ENCODE peak calls at places on chromosome 11, in nine cellular contexts. L is colonic mucosa; K is SJSA1; E is pancreas; J is bronchial epithelial cell; I is CD4-positive, alpha-beta T cell; Y is mesendoderm; A is uterus; F is IMR-90. O is an unnamed sample. For H3K27me3, the result is how much of the 10 kb centered on the place peaks cover.

GRCh38 chr11:44780940-44781631 is 54.3 kb downstream of the TSPAN18 start:
- DNase-seq in L (no peak), I (no peak), E (no peak), Y (peak), J (no peak), F (peak), A (peak), K (no peak), O (peak)

GRCh38 chr11:57001674-57002401 is 13.1 kb downstream of the OR5AK2 start:
- DNase-seq in K (no peak), L (no peak), J (no peak), Y (peak), F (peak), I (no peak), A (no peak), E (no peak), O (no peak)

GRCh38 chr11:57800444-57801184 is 39.0 kb downstream of the CTNND1 start:
- DNase-seq in K (no peak), E (no peak), Y (peak), J (peak), I (no peak), L (peak), F (peak), A (no peak), O (peak)

GRCh38 chr11:1151366-1152315 is 6.1 kb upstream of the MUC5AC start:
- DNase-seq in J (no peak), L (peak), E (peak), I (no peak), Y (no peak), K (peak), F (no peak), A (no peak), O (peak)

GRCh38 chr11:74749127-74749964 is 697 bp downstream of the RNF169 start:
- DNase-seq in J (peak), K (no peak), L (peak), E (peak), F (peak), A (no peak), Y (peak), I (peak), O (peak)

GRCh38 chr11:122721964-122722266 is 66.4 kb downstream of the UBASH3B start:
- DNase-seq in L (no peak), I (peak), K (no peak), A (no peak), F (peak), Y (no peak), E (no peak), J (peak), O (peak)

GRCh38 chr11:69052343-69053168 is 3.8 kb downstream of the TPCN2 start:
- DNase-seq in F (no peak), A (no peak), E (no peak), J (no peak), I (no peak), K (no peak), L (no peak), Y (no peak), O (no peak)

GRCh38 chr11:68890490-68891231 is 13.0 kb downstream of the MRPL21 start:
- DNase-seq in A (peak), K (peak), J (no peak), I (no peak), F (peak), L (peak), E (no peak), Y (no peak), O (no peak)

GRCh38 chr11:89491141-89491690 is at the start of gene NOX4:
- DNase-seq in J (no peak), E (peak), A (peak), K (peak), L (no peak), I (no peak), F (peak), Y (peak), O (no peak)

GRCh38 chr11:121467965-121468364 is 15.2 kb upstream of the SORL1-AS1 start:
- DNase-seq in K (no peak), E (no peak), J (peak), A (peak), L (no peak), Y (no peak), I (peak), F (no peak), O (no peak)

GRCh38 chr11:67369801-67370284 is 3.6 kb downstream of the CLCF1 start:
- DNase-seq in A (peak), E (no peak), I (no peak), K (no peak), Y (no peak), L (no peak), F (peak), J (no peak), O (no peak)

GRCh38 chr11:67371549-67372231 is 1.7 kb downstream of the CLCF1 start:
- DNase-seq in K (peak), F (peak), E (no peak), Y (peak), I (no peak), J (peak), A (peak), L (peak), O (no peak)

GRCh38 chr11:67371199-67371548 is 2.2 kb downstream of the CLCF1 start:
- DNase-seq in I (no peak), J (no peak), E (no peak), Y (no peak), K (no peak), L (no peak), F (no peak), A (no peak), O (no peak)

GRCh38 chr11:67369275-67369674 is 4.1 kb downstream of the CLCF1 start:
- DNase-seq in F (no peak), E (no peak), A (no peak), L (no peak), J (no peak), Y (no peak), I (no peak), K (no peak), O (no peak)

GRCh38 chr11:67370351-67371076 is 2.9 kb downstream of the CLCF1 start:
- DNase-seq in A (peak), Y (no peak), F (peak), I (no peak), E (no peak), L (no peak), K (peak), J (no peak), O (no peak)
- H3K27me3 ChIP-seq in A (under half), Y (under half), F (under half), I (under half), E (under half), L (under half), K (under half), J (under half), O (under half)

GRCh38 chr11:118049771-118050170 is 27.1 kb upstream of the TMPRSS4 start:
- DNase-seq in L (no peak), J (no peak), K (no peak), A (no peak), E (no peak), F (no peak), I (no peak), Y (no peak), O (peak)
- H3K27me3 ChIP-seq in L (under half), J (under half), K (under half), A (under half), E (under half), F (under half), I (under half), Y (under half), O (under half)

GRCh38 chr11:35905901-35906661 is 37.8 kb upstream of the LDLRAD3 start:
- DNase-seq in K (no peak), F (peak), E (no peak), A (no peak), L (no peak), Y (no peak), I (no peak), J (no peak), O (no peak)

GRCh38 chr11:35909866-35910265 is 34.0 kb upstream of the LDLRAD3 start:
- DNase-seq in L (no peak), Y (no peak), K (no peak), A (no peak), F (no peak), E (no peak), J (no peak), I (no peak), O (no peak)

GRCh38 chr11:35902961-35903360 is 40.9 kb upstream of the LDLRAD3 start:
- DNase-seq in I (no peak), K (no peak), E (no peak), J (no peak), A (no peak), L (no peak), Y (no peak), F (no peak), O (no peak)

GRCh38 chr11:35907648-35908431 is 36.0 kb upstream of the LDLRAD3 start:
- DNase-seq in A (peak), L (no peak), Y (no peak), J (peak), K (no peak), F (peak), I (no peak), E (no peak), O (peak)

DNA sequence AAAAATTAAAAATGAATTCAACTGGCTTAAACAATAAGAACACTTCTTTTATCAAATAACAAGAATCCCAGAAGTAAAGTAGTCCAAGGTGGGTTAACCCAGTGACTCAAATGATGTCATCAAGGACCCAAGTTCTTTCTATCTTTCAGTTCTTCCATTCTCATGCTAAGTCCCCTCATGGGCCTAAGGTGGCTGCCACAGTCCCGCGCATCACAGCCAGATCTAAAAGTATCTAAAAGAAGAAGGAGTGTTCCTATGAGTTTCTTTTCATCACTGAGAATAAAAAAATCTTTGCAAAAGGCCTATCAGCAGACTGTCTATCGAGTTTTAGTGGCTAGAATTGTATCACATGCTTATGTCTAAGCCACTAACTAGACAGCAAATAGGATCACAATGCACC is 37.2 kb upstream of the LDLRAD3 start:
- DNase-seq in I (no peak), J (no peak), K (no peak), Y (no peak), F (no peak), L (no peak), A (no peak), E (no peak), O (no peak)
- H3K27me3 ChIP-seq in I (under half), J (under half), K (under half), Y (under half), F (under half), L (under half), A (under half), E (under half), O (under half)

GRCh38 chr11:35419713-35420333 is 465 bp upstream of the SLC1A2 start:
- DNase-seq in F (no peak), L (no peak), A (no peak), K (no peak), J (no peak), I (no peak), E (peak), Y (no peak), O (no peak)

GRCh38 chr11:35418282-35418846 is 994 bp downstream of the SLC1A2 start:
- DNase-seq in J (no peak), E (peak), Y (peak), I (no peak), K (no peak), A (no peak), L (no peak), F (no peak), O (no peak)

GRCh38 chr11:35424157-35424945 is 5.0 kb upstream of the SLC1A2 start:
- DNase-seq in A (no peak), K (no peak), I (no peak), E (no peak), Y (no peak), J (no peak), F (peak), L (no peak), O (no peak)

GRCh38 chr11:35418847-35419712 is at the start of gene SLC1A2:
- DNase-seq in J (no peak), L (no peak), F (peak), A (peak), Y (peak), E (peak), I (no peak), K (no peak), O (peak)

DNA sequence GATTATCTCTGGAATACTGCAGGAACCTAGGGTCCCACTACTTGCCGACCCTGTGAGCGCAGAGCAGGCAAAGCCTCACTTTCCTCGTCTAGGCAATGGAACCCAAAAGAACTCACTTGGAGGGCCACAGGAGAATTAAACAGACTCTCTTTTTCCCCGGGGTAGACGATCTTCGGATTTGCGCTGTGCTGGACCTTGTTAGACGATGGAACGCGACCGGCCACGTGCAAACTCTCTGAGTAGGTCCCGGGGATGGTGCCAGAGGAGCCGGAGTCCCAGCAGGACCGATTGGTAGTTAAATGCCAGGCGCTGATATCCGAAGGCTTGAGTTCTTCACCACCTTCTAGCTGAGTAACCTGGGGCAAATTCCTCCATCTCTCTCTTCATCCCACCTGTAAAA is 1.0 kb upstream of the SLC1A2 start:
- DNase-seq in A (no peak), F (no peak), J (no peak), I (no peak), L (no peak), E (no peak), Y (peak), K (no peak), O (no peak)
- H3K27me3 ChIP-seq in A (under half), F (under half), J (under half), I (half or more), L (under half), E (under half), Y (under half), K (under half), O (half or more)

DNA sequence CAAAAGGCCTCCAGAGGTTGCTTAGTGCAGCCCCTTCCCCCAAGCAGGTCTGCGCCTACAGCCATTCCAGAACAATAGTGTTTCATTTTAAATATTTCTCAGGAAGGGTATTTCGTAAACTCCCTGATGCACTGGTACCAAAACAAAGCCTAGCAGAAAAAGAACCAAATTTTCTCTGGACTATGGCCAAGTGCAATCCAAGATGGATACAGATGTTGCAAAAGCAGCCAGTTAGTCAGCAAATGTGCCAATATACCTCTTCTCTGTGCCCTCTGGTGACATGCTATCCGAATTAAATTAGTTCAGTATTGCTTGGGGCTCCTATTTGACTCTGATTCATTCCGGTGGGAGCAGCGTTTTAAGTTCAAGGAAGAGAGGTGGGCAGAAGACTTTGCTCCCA is 247.8 kb downstream of the NTM start:
- DNase-seq in F (no peak), A (no peak), E (no peak), J (no peak), I (no peak), L (no peak), Y (no peak), K (no peak), O (no peak)
- H3K27me3 ChIP-seq in F (under half), A (under half), E (under half), J (under half), I (under half), L (under half), Y (under half), K (under half), O (half or more)

DNA sequence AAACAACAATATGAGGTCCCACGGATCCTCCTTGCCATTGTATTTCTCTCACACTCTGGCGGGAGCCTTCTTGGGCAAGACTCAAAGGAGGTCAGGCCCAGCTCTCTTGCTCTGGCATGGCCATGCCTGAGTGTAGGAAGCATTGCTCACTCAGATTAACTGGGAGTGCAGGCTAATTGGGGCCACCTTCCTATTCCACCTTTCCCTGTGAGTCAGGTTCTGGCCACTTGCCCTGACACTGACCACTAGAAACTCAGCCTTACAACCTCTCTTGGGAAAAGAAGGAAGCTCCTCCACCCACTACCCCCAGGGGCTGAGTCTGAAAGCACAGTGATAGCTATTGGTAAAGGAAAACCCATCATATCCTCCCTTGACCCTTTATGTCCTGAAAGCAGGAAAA is 121.8 kb upstream of the NTM start:
- DNase-seq in L (no peak), F (no peak), K (no peak), Y (no peak), A (no peak), I (no peak), J (no peak), E (no peak), O (no peak)
- H3K27me3 ChIP-seq in L (under half), F (under half), K (under half), Y (under half), A (under half), I (under half), J (under half), E (under half), O (under half)

GRCh38 chr11:76845069-76845468 is 15.6 kb upstream of the ACER3 start:
- DNase-seq in J (no peak), E (no peak), A (no peak), I (no peak), F (no peak), L (peak), K (no peak), Y (no peak), O (no peak)

GRCh38 chr11:76843916-76844315 is 16.8 kb upstream of the ACER3 start:
- DNase-seq in L (no peak), J (no peak), A (no peak), Y (no peak), I (no peak), F (no peak), E (no peak), K (no peak), O (no peak)

GRCh38 chr11:76844511-76844910 is 16.2 kb upstream of the ACER3 start:
- DNase-seq in Y (no peak), E (no peak), F (no peak), A (no peak), L (peak), K (no peak), J (no peak), I (no peak), O (no peak)

GRCh38 chr11:76839326-76839725 is 21.4 kb upstream of the ACER3 start:
- DNase-seq in Y (no peak), L (peak), A (no peak), K (no peak), E (no peak), J (peak), F (no peak), I (no peak), O (peak)

GRCh38 chr11:76841923-76842452 is 18.7 kb upstream of the ACER3 start:
- DNase-seq in L (peak), I (no peak), J (no peak), Y (no peak), E (no peak), K (no peak), A (no peak), F (no peak), O (no peak)
- H3K27me3 ChIP-seq in L (under half), I (under half), J (under half), Y (under half), E (under half), K (under half), A (under half), F (under half), O (under half)

GRCh38 chr11:125170406-125171031 is 6.0 kb downstream of the PKNOX2 start:
- DNase-seq in Y (peak), A (no peak), L (no peak), J (no peak), I (no peak), K (no peak), E (no peak), F (peak), O (no peak)

GRCh38 chr11:125167954-125168821 is 3.6 kb downstream of the PKNOX2 start:
- DNase-seq in E (no peak), F (peak), K (no peak), J (no peak), I (no peak), Y (peak), A (no peak), L (no peak), O (no peak)

GRCh38 chr11:125171974-125172373 is 7.4 kb downstream of the PKNOX2 start:
- DNase-seq in L (no peak), I (no peak), A (no peak), K (no peak), F (no peak), J (no peak), E (no peak), Y (no peak), O (no peak)

GRCh38 chr11:125168875-125169537 is 4.5 kb downstream of the PKNOX2 start:
- DNase-seq in Y (peak), I (no peak), K (no peak), E (no peak), L (no peak), J (no peak), F (peak), A (peak), O (no peak)

DNA sequence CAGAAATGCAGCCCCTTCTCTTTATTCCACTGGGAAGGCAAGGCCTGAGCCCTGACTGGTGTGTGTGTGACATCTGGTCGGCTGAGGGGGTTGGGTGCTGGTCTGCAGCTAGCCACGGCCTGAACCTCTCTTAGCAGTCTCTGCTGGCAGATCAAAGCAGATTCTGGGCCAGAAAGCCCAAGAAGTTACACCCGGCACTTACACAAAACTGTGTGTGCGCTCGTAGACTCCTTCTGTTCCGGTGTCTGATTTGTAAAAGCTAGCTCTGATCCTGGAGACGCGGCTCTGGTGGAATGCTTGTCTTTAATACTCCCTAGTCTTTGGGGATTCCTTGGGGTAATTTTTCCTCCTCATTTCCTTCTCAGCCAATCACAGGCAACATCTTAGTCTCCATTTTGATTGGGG is 5.5 kb downstream of the PKNOX2 start:
- DNase-seq in K (no peak), F (peak), A (no peak), J (no peak), E (no peak), L (no peak), I (no peak), Y (peak), O (no peak)
- H3K27me3 ChIP-seq in K (under half), F (under half), A (under half), J (under half), E (under half), L (under half), I (half or more), Y (under half), O (under half)